ENCODE peak calls at places on chromosomes 13 and 19, in six cellular contexts. Y is body of pancreas; C is GM23248; I is HCT116; N is CD8-positive, alpha-beta T cell; R is right lobe of liver. V is an unnamed sample. For H3K27me3, the result is how much of the 10 kb centered on the place peaks cover.

GRCh38 chr13:60396783-60397692 is at the start of gene TDRD3:
- DNase-seq in Y (peak), C (peak), I (peak), N (peak), R (peak), V (peak)

GRCh38 chr13:71055644-71056043 is 811.4 kb downstream of the DACH1 start:
- DNase-seq in Y (no peak), C (no peak), I (no peak), N (no peak), R (no peak), V (no peak)

GRCh38 chr13:113840541-113841354 is 23.1 kb downstream of the GAS6 start:
- DNase-seq in Y (peak), C (no peak), I (no peak), N (no peak), R (peak), V (no peak)

GRCh38 chr13:65965496-65965895 is 1264.6 kb downstream of the PCDH9 start:
- DNase-seq in Y (no peak), C (peak), I (no peak), N (no peak), R (no peak), V (no peak)

GRCh38 chr13:106143392-106143791 is 392.1 kb downstream of the EFNB2 start:
- DNase-seq in Y (no peak), C (no peak), I (no peak), N (no peak), R (no peak), V (no peak)

GRCh38 chr13:66618702-66619101 is 611.4 kb downstream of the PCDH9 start:
- DNase-seq in Y (no peak), C (peak), I (peak), N (no peak), R (no peak), V (no peak)

GRCh38 chr13:77345150-77345780 is 18.4 kb upstream of the MYCBP2 start:
- DNase-seq in Y (no peak), C (no peak), I (no peak), N (no peak), R (no peak), V (peak)

GRCh38 chr19:49588370-49589122 is 2.4 kb upstream of the PRR12 start:
- DNase-seq in Y (no peak), C (no peak), I (no peak), N (peak), R (no peak), V (peak)

GRCh38 chr13:39385621-39386231 is 217.3 kb downstream of the LHFPL6 start:
- DNase-seq in Y (no peak), C (no peak), I (no peak), N (no peak), R (no peak), V (no peak)

GRCh38 chr19:54451997-54452396 is 3.0 kb downstream of the LENG8 start:
- DNase-seq in Y (no peak), C (no peak), I (no peak), N (no peak), R (no peak), V (no peak)

GRCh38 chr19:33878912-33879810 is 82.5 kb downstream of the KCTD15 start:
- DNase-seq in Y (no peak), C (no peak), I (no peak), N (no peak), R (no peak), V (no peak)

DNA sequence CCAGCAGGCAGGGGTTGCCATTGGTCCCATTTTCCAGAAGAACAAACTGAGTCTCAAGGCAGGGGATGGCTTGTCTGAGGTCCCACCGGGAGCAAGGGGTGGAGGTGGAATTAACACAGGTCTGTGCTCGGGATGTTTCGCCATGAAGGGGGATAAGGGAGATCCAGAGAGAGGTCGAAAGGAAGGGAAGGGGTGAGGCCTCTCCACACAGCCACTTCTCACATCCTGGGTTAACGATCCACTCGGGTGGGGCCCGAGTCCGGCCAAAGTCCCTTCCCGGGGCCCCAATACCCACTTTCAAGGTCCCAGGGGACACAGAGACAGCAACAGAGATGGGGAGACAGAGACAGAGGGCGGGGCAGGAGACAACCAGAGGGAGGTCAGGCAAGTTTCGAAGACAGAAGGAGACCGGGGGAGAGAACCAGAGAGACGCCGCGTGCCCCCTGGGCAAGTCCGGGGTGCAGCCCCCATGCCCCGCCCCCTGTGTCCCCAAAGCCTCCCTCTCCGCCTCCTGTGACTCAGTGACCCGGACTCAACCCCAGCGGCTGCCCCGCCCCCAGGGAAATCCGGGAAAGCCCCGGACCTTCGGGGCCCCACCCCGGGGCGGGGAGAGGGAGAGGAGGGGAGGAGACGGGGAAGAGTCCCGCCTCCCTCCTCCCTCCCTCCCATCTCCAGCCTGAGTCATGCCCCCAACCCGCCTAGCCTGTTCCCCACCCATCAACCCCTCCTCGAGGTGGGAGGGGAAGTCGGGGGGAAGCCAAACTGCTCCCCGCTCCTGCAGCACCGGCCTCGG is 1.4 kb upstream of the BCL3 start:
- DNase-seq in Y (peak), C (peak), I (peak), N (peak), R (peak), V (peak)
- H3K27me3 ChIP-seq in Y (under half), C (under half), I (under half), N (under half), R (under half), V (under half)

GRCh38 chr13:43246382-43246781 is 223.0 kb downstream of the DNAJC15 start:
- DNase-seq in Y (no peak), C (no peak), I (no peak), N (no peak), R (no peak), V (no peak)
- H3K27me3 ChIP-seq in Y (under half), C (under half), I (under half), N (under half), R (under half), V (under half)

DNA sequence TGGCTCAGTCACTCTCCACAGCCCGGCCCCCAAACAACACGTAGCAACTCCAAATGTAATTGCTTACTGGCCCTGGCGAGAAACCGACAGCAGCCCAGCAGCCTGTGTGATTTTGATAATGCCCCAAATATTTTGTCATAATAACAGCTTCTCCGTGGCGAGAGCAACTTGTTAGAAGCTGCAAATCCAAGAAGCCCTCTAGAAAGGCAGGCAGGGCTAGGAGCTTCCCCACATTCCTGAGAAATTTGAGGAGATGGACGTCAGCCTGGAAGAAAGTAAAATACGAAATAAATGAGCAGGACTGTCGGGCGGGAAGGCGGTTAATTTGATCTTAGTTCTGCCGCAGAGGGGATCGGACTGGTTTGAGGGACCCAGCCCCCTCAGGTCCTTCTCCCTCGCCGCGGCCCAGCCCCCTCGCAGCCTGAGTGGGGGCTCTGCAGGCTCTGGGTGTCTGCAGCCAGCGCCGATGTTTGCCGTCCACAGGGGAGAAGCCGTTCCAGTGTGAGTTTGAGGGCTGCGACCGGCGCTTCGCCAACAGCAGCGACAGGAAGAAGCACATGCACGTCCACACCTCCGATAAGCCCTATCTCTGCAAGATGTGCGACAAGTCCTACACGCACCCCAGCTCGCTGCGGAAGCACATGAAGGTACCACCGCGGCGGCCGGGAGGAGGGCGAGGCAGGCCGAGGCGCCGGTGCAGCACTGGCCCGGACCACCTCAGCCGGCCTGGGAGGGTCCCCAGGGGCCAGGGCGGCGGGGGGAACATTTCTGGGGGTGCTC is 3.1 kb downstream of the ZIC2 start:
- DNase-seq in Y (no peak), C (no peak), I (no peak), N (no peak), R (no peak), V (no peak)
- H3K27me3 ChIP-seq in Y (under half), C (half or more), I (under half), N (half or more), R (half or more), V (under half)

GRCh38 chr19:46022431-46023310 is at the start of gene PGLYRP1:
- DNase-seq in Y (no peak), C (no peak), I (no peak), N (no peak), R (peak), V (no peak)
- H3K27me3 ChIP-seq in Y (under half), C (under half), I (under half), N (under half), R (under half), V (under half)

DNA sequence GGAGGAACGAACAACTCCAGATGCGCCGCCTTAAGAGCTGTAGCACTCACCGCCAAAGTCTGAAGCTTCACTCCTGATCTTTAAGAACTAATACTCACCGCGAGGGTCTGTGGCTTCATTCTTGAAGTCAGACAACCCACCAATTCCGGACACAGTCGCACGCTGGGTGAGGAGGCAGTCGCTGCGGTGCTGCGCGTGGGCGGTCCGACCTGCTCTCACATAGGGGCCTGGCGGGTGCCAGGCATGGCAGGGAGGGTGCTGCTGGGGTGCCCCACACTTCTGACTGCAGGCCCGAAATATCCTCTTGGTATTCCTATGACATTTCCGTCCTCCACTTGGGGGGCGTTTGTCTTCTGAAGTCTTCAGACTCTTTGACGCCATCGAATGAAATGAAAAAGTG is 7.4 kb upstream of the MICU2 start:
- DNase-seq in Y (no peak), C (no peak), I (no peak), N (no peak), R (no peak), V (no peak)
- H3K27me3 ChIP-seq in Y (under half), C (under half), I (under half), N (under half), R (under half), V (half or more)

GRCh38 chr19:12995596-12996541 is 594 bp downstream of the NFIX start:
- DNase-seq in Y (peak), C (peak), I (no peak), N (no peak), R (peak), V (peak)
- H3K27me3 ChIP-seq in Y (under half), C (under half), I (under half), N (under half), R (under half), V (under half)

GRCh38 chr19:13022111-13022858 is 27.0 kb downstream of the NFIX start:
- DNase-seq in Y (peak), C (peak), I (no peak), N (no peak), R (no peak), V (no peak)
- H3K27me3 ChIP-seq in Y (under half), C (under half), I (under half), N (under half), R (under half), V (under half)

GRCh38 chr13:99992376-99992775 is 10.8 kb downstream of the ZIC2 start:
- DNase-seq in Y (no peak), C (no peak), I (no peak), N (no peak), R (no peak), V (no peak)
- H3K27me3 ChIP-seq in Y (under half), C (half or more), I (under half), N (half or more), R (half or more), V (under half)